ENCODE peak calls at places on chromosomes 1 and 21, in five cellular contexts. J is lower lobe of right lung, B is brain microvascular endothelial cell, Z is RWPE1, K is Peyer's patch. E is an unnamed sample.

GRCh38 chr1:154727409-154727808 is 119.4 kb upstream of the ADAR start:
- DNase-seq in J (no peak), B (no peak), Z (no peak), K (no peak), E (no peak)

GRCh38 chr1:6487804-6488484 is 3.5 kb downstream of the PLEKHG5 start:
- DNase-seq in J (no peak), B (no peak), Z (no peak), K (no peak), E (no peak)

GRCh38 chr1:195097316-195097715 is 1510.9 kb downstream of the KCNT2 start:
- DNase-seq in J (no peak), B (no peak), Z (peak), K (no peak), E (no peak)

GRCh38 chr1:12644829-12645228 is 944 bp downstream of the AADACL4 start:
- DNase-seq in J (no peak), B (no peak), Z (no peak), K (no peak), E (no peak)

GRCh38 chr1:208189183-208189582 is 55.0 kb downstream of the PLXNA2 start:
- DNase-seq in J (no peak), B (no peak), Z (no peak), K (no peak), E (no peak)

GRCh38 chr1:89322402-89322801 is 41.5 kb upstream of the GBP6 start:
- DNase-seq in J (no peak), B (no peak), Z (no peak), K (no peak), E (no peak)

GRCh38 chr1:21671915-21672314 is 2.8 kb upstream of the RAP1GAP start:
- DNase-seq in J (no peak), B (no peak), Z (no peak), K (no peak), E (no peak)

GRCh38 chr1:186502087-186502486 is 41.2 kb upstream of the PDC start:
- DNase-seq in J (no peak), B (no peak), Z (no peak), K (no peak), E (no peak)

GRCh38 chr1:207026177-207026576 is 6.4 kb downstream of the C1orf116 start:
- DNase-seq in J (no peak), B (no peak), Z (no peak), K (no peak), E (no peak)

GRCh38 chr1:47865881-47866535 is 131.2 kb downstream of the TRABD2B start:
- DNase-seq in J (no peak), B (no peak), Z (no peak), K (peak), E (peak)

GRCh38 chr1:1287288-1288110 is 7.3 kb downstream of the SCNN1D start:
- DNase-seq in J (peak), B (no peak), Z (no peak), K (no peak), E (no peak)

GRCh38 chr1:247824023-247824422 is at the start of gene OR14A16:
- DNase-seq in J (no peak), B (no peak), Z (no peak), K (no peak), E (no peak)

GRCh38 chr1:113219377-113219776 is 146.4 kb downstream of the LRIG2 start:
- DNase-seq in J (no peak), B (no peak), Z (no peak), K (no peak), E (no peak)

GRCh38 chr1:25513666-25514065 is 29.7 kb upstream of the LDLRAP1 start:
- DNase-seq in J (no peak), B (no peak), Z (no peak), K (no peak), E (no peak)

GRCh38 chr1:55694297-55694696 is 479.1 kb upstream of the USP24 start:
- DNase-seq in J (no peak), B (peak), Z (no peak), K (no peak), E (no peak)

GRCh38 chr1:93658188-93658587 is 23.4 kb downstream of the BCAR3 start:
- DNase-seq in J (no peak), B (no peak), Z (no peak), K (no peak), E (no peak)

GRCh38 chr1:56797079-56797685 is 22.0 kb downstream of the FYB2 start:
- DNase-seq in J (no peak), B (no peak), Z (peak), K (peak), E (peak)

GRCh38 chr1:186139115-186139514 is 235.9 kb downstream of the TPR start:
- DNase-seq in J (no peak), B (no peak), Z (no peak), K (no peak), E (no peak)

GRCh38 chr21:36698160-36699025 is 522 bp upstream of the SIM2 start:
- DNase-seq in J (no peak), B (no peak), Z (peak), K (no peak), E (no peak)

GRCh38 chr1:153341431-153341934 is 7.2 kb downstream of the PGLYRP4 start:
- DNase-seq in J (no peak), B (no peak), Z (no peak), K (no peak), E (no peak)

GRCh38 chr1:245070836-245071615 is 83.8 kb upstream of the KIF26B start:
- DNase-seq in J (no peak), B (no peak), Z (no peak), K (no peak), E (no peak)

GRCh38 chr1:66439028-66439427 is 94.9 kb upstream of the SGIP1 start:
- DNase-seq in J (no peak), B (no peak), Z (no peak), K (no peak), E (no peak)

GRCh38 chr1:33615546-33615945 is 143.1 kb downstream of the ZSCAN20 start:
- DNase-seq in J (no peak), B (no peak), Z (no peak), K (no peak), E (no peak)

GRCh38 chr1:160243767-160244166 is 18.6 kb downstream of the DCAF8 start:
- DNase-seq in J (no peak), B (no peak), Z (no peak), K (no peak), E (no peak)

GRCh38 chr1:31366796-31367195 is 6.1 kb downstream of the FABP3 start:
- DNase-seq in J (no peak), B (no peak), Z (no peak), K (no peak), E (no peak)

GRCh38 chr1:97348599-97349265 is 572.1 kb downstream of the DPYD start:
- DNase-seq in J (no peak), B (peak), Z (no peak), K (no peak), E (no peak)

GRCh38 chr21:42486551-42486950 is 9.5 kb downstream of the RSPH1 start:
- DNase-seq in J (no peak), B (no peak), Z (peak), K (no peak), E (no peak)

GRCh38 chr1:86296305-86297205 is 99.6 kb downstream of the ODF2L start:
- DNase-seq in J (no peak), B (no peak), Z (no peak), K (no peak), E (no peak)

GRCh38 chr21:44020551-44020950 is 8.4 kb downstream of the TRAPPC10 start:
- DNase-seq in J (no peak), B (no peak), Z (no peak), K (no peak), E (no peak)

GRCh38 chr21:44018813-44019567 is 6.9 kb downstream of the TRAPPC10 start:
- DNase-seq in J (no peak), B (no peak), Z (no peak), K (no peak), E (no peak)

GRCh38 chr21:44019568-44019958 is 7.5 kb downstream of the TRAPPC10 start:
- DNase-seq in J (no peak), B (no peak), Z (no peak), K (no peak), E (no peak)

GRCh38 chr21:44018127-44018526 is 6.0 kb downstream of the TRAPPC10 start:
- DNase-seq in J (no peak), B (no peak), Z (no peak), K (no peak), E (no peak)

DNA sequence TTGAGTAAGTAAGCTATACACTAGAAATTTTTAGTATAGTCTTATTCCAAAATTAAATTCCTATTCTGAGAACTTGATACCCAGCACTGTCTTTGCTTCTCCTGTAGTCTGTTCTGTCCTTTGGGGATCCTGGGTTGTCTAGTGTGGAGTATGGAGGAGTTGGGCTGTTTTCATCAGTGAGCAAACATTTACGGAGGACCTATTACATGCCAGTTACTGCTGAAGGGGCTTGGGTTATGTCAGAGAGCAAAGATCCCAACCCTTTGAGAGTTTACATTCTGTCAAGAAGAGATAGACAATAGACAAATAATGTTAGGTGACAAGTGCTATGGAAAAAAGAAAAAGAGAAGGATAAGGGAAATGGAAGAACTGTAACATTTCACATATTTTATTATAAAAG is 9.0 kb downstream of the TRAPPC10 start:
- DNase-seq in J (no peak), B (no peak), Z (no peak), K (no peak), E (no peak)
- H3K27ac ChIP-seq in J (no peak), B (no peak), Z (no peak), K (no peak), E (no peak)

GRCh38 chr1:19210772-19211549 is 895 bp upstream of the UBR4 start:
- DNase-seq in J (no peak), B (no peak), Z (no peak), K (no peak), E (no peak)

GRCh38 chr1:19209439-19209989 is 552 bp downstream of the UBR4 start:
- DNase-seq in J (peak), B (peak), Z (peak), K (no peak), E (peak)

GRCh38 chr1:19208710-19209438 is 1.2 kb downstream of the UBR4 start:
- DNase-seq in J (no peak), B (no peak), Z (no peak), K (no peak), E (no peak)

GRCh38 chr1:19212167-19212566 is 2.1 kb upstream of the UBR4 start:
- DNase-seq in J (no peak), B (no peak), Z (no peak), K (no peak), E (no peak)

DNA sequence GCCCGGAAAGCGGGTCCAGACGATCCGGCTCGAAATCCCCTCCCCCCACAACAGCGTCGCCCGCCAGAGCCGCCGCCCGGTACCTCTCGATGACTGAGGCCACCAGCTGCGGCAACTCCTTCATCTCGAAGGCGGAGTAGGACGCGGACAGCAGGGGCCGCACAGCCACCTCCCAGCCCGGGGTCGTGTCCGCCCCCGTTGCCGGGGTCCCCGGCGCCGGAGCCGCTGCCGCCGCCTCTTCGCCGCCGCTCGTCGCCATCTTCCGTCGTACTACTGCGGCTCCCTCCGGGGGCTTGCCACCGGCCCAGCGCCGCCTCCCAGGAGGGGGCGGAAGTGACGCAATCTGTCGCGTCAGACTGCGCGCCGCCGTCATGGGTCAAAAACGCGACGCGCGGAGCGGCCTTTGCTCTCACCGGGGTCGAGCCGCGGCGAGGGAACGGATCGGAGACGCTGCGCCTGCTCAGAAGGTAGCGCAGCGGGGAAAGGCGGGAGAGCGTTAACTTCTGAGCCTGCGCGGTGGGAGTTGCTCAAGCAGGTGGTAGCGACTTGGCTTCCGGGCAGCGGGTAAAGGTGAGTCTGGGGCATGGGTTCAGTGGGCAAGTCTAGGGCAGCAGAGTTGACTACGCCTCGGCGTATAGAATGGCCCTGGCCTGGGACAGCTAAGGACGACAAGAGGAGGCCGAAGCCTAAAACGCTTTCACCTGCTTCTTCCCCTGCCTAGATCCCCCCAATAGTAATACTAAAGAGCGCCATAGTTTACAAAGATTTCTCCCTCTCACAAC is at the start of gene UBR4:
- DNase-seq in J (peak), B (peak), Z (peak), K (peak), E (peak)
- H3K27ac ChIP-seq in J (peak), B (peak), Z (peak), K (peak), E (peak)

GRCh38 chr1:178091986-178092745 is 1.7 kb upstream of the RASAL2 start:
- DNase-seq in J (no peak), B (no peak), Z (no peak), K (no peak), E (no peak)

GRCh38 chr1:178096421-178096820 is 2.5 kb downstream of the RASAL2 start:
- DNase-seq in J (no peak), B (no peak), Z (no peak), K (no peak), E (no peak)

GRCh38 chr1:178094752-178095645 is 1.1 kb downstream of the RASAL2 start:
- DNase-seq in J (no peak), B (peak), Z (no peak), K (no peak), E (no peak)

GRCh38 chr1:178093958-178094751 is at the start of gene RASAL2:
- DNase-seq in J (peak), B (peak), Z (peak), K (peak), E (peak)

DNA sequence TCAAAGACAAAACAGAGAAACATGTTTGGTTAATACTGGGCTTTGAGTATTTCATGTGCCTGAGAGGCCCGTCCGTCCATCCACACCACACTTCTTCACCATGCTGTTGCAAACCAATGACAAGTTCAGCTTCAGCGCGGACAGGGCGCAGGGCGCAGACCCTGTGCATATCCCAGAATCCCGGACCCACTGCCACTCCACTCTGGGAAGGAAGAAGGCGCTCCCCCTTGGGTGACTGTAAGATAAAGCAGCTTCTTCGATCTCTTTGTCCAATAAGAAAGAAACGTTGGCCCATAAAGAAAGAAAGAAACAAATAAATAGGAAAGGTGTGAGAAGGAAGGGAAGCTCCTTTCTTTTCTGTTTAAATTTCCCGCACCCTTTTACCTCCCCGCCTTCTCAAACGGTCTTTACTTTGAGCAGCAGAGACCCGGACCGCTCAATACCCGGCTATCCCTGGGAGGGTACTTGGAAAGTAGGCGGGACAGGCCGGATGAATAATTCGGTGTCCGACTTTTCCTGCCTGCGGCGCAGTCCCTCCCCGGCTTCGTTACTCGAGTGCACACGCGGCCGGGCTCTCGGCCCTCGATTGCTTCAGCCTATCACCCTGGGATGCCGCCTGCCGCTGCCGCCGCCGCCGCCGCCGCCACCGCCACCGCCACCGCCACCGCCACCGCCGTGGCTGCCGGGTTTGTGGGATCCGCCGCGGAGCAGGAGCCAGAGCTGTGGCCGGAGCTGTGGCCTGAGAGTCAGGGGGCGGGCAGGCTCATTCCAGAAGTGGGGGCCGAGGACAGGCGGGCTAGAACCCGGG is 550 bp upstream of the RASAL2 start:
- DNase-seq in J (peak), B (peak), Z (peak), K (peak), E (peak)
- H3K27ac ChIP-seq in J (peak), B (peak), Z (peak), K (peak), E (peak)

DNA sequence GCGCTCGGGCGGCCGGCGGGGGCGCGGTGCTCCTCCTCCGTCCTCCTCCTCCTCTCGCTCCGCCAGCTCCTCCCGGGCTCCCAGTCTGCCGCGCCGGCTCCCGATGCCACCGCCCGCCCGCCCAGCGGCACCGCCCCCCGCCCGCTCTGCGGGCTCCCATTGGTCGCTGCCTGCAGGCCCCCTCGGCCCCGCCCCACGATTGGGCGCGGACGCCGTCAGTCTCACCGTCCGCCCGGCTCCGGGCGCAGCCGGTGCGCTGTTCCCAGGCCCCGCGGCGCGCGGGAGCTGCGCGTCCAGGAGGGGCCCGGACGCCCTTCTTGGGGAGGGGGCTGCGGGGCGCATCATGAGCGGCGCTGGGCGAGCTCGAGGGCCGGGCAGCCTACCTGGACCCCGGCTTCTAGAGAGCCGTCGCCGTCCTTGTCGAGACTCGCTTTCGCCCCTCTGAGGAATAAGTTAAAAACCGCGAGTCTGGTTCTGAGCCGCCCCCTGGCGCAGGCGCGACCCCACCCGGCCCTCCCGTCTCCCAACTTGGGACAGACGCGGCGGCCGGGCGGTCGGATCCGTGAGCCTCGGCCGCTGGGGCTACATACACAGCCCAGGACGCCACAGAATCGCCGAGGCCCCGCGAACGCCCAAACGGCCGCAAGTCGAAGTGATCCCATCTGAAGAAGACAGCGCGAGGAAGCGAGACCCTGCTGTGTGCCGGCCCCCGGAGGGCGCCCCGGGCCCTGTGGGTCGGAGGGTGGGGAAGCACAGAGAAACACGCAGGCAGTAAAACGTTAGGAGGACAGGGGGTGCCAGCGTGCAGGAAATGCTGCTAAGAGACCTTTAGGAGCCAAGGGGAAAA is at the start of gene SIPA1L2:
- DNase-seq in J (peak), B (peak), Z (peak), K (peak), E (peak)
- H3K27ac ChIP-seq in J (peak), B (no peak), Z (peak), K (peak), E (peak)

DNA sequence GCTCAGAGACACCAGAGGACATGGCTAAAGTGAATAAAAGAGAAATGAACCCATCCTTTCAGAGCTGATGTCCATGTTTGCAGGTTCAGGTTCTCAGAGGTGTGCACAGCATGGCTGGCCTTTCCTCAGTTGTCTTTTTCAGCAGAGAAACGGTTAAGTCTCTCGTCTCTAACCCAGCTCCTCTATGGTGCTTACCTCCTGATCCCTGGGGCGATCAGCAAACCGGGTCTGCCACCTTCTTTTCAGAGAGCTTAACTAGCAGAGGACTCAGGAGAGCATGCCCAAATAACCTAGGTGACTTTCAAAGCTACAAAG is 171 bp downstream of the AIM2 start:
- DNase-seq in J (no peak), B (no peak), Z (no peak), K (no peak), E (no peak)
- H3K27ac ChIP-seq in J (peak), B (no peak), Z (no peak), K (peak), E (peak)

GRCh38 chr1:8198522-8198921 is 119.4 kb upstream of the SLC45A1 start:
- DNase-seq in J (peak), B (no peak), Z (no peak), K (no peak), E (no peak)
- H3K27ac ChIP-seq in J (no peak), B (peak), Z (peak), K (no peak), E (no peak)

GRCh38 chr1:214548988-214549387 is 2.4 kb downstream of the PTPN14 start:
- DNase-seq in J (peak), B (peak), Z (no peak), K (no peak), E (no peak)
- H3K27ac ChIP-seq in J (no peak), B (no peak), Z (no peak), K (no peak), E (no peak)

GRCh38 chr1:43270421-43271095 is 775 bp downstream of the TMEM125 start:
- DNase-seq in J (peak), B (no peak), Z (peak), K (peak), E (peak)
- H3K27ac ChIP-seq in J (peak), B (no peak), Z (no peak), K (peak), E (peak)

E was measured in colonic mucosa.